ENCODE peak calls at places on chromosomes 3 and 15, in four cellular contexts. G is WTC11, H is A549, O is SK-N-SH. Y is an unnamed sample.
A peak's percentile ranks its signal among the peaks of the same experiment; 100 is the strongest.

GRCh38 chr15:43800286-43801136 is at the start of gene HYPK:
- DNase-seq in H (peak; percentile 79), O (peak; percentile 91), G (peak; percentile 89), Y (peak; percentile 87)

GRCh38 chr15:71051539-71051938 is 63.7 kb upstream of the THSD4 start:
- DNase-seq in H (no peak), O (no peak), G (no peak), Y (no peak)

GRCh38 chr3:133966954-133967353 is 62.8 kb downstream of the SLCO2A1 start:
- DNase-seq in G (no peak), H (no peak), O (no peak), Y (no peak)

GRCh38 chr3:50570508-50571279 is 1.4 kb downstream of the HEMK1 start:
- DNase-seq in G (no peak), O (no peak), H (no peak), Y (no peak)

GRCh38 chr3:111903067-111903511 is 44.0 kb downstream of the PHLDB2 start:
- DNase-seq in H (peak; percentile 82), O (no peak), G (no peak), Y (no peak)

GRCh38 chr15:98800437-98801233 is 152.3 kb downstream of the IGF1R start:
- DNase-seq in G (peak; percentile 55), O (peak; percentile 44), H (peak; percentile 81), Y (peak; percentile 89)

GRCh38 chr3:129003578-129004112 is 2.5 kb downstream of the EFCC1 start:
- DNase-seq in G (peak; percentile 54), O (peak; percentile 80), H (peak; percentile 40), Y (no peak)

GRCh38 chr15:64712353-64712752 is 63.0 kb downstream of the RBPMS2 start:
- DNase-seq in O (no peak), G (no peak), H (no peak), Y (no peak)

GRCh38 chr3:123799544-123800351 is 84.4 kb downstream of the MYLK start:
- DNase-seq in G (no peak), O (no peak), H (peak; percentile 18), Y (no peak)

GRCh38 chr15:64686130-64686735 is 89.2 kb downstream of the RBPMS2 start:
- DNase-seq in G (no peak), O (peak; percentile 65), H (peak; percentile 67), Y (peak; percentile 60)

GRCh38 chr15:70415330-70415884 is 317.7 kb upstream of the TLE3 start:
- DNase-seq in O (no peak), H (no peak), G (no peak), Y (no peak)

GRCh38 chr15:62287066-62287857 is 122.2 kb upstream of the C2CD4B start:
- DNase-seq in H (no peak), G (no peak), O (no peak), Y (no peak)

GRCh38 chr15:85482896-85483295 is 102.5 kb downstream of the AKAP13 start:
- DNase-seq in H (peak; percentile 53), G (no peak), O (no peak), Y (peak; percentile 58)

GRCh38 chr3:14633819-14634424 is 17.6 kb upstream of the CCDC174 start:
- DNase-seq in O (peak; percentile 59), G (peak; percentile 64), H (peak; percentile 83), Y (peak; percentile 87)

GRCh38 chr3:65576942-65577341 is 461.8 kb downstream of the MAGI1 start:
- DNase-seq in G (no peak), O (no peak), H (no peak), Y (no peak)

GRCh38 chr15:31325432-31325975 is 1.1 kb upstream of the KLF13 start:
- DNase-seq in H (no peak), G (peak; percentile 47), O (peak; percentile 82), Y (peak; percentile 81)

GRCh38 chr3:96836153-96836915 is 21.9 kb downstream of the EPHA6 start:
- DNase-seq in O (no peak), H (no peak), G (no peak), Y (no peak)

GRCh38 chr3:196983186-196983585 is 14.6 kb upstream of the PIGZ start:
- DNase-seq in O (no peak), H (no peak), G (no peak), Y (no peak)

GRCh38 chr3:196988241-196989029 is 19.8 kb upstream of the PIGZ start:
- DNase-seq in H (peak; percentile 44), G (peak; percentile 59), O (peak; percentile 58), Y (no peak)

GRCh38 chr3:196987022-196987421 is 18.4 kb upstream of the PIGZ start:
- DNase-seq in H (no peak), G (no peak), O (no peak), Y (no peak)

GRCh38 chr3:196985954-196986885 is 17.6 kb upstream of the PIGZ start:
- DNase-seq in G (no peak), O (no peak), H (no peak), Y (no peak)

GRCh38 chr3:196985298-196985697 is 16.7 kb upstream of the PIGZ start:
- DNase-seq in O (no peak), H (no peak), G (no peak), Y (no peak)
- TF ChIP-seq MAX in O (no peak), H (no peak), G (no peak), Y (no peak)

DNA sequence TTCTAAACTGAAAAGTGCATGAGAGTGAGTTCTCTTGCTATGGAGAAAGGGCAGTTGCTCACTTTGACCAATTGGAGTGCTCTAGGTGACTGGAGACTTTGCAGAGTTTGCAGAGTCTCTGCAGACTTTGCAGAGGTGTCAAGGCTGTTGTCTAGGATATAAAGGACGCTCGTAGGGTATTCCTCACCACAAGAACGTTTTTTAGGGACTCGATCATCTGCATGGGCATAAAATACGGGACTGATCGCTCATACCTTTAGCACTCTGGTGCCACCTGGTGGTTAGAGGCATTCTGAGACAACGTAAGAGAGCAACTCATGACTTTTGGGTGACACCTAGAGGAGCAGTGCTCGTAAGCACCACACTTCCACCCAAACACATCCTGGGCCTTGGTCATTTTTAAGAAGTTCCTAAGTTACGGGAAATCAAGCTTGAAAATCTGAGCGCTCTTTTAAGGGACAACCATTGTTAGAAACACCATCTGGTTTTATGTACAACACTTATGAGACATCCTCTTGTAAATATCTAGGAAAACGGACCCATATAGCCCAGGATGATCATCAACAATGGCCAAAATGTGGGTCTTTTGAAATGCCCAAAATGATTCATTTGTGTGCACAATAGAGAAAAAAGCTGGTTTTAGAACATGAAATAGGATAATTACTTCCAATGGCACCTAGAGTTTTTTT is 51.6 kb upstream of the XCR1 start:
- DNase-seq in G (peak; percentile 94), O (peak; percentile 64), H (peak; percentile 84), Y (peak; percentile 93)
- TF ChIP-seq CTCF in G (peak; percentile 68), O (peak; percentile 100), H (peak; percentile 100), Y (peak; percentile 97)

DNA sequence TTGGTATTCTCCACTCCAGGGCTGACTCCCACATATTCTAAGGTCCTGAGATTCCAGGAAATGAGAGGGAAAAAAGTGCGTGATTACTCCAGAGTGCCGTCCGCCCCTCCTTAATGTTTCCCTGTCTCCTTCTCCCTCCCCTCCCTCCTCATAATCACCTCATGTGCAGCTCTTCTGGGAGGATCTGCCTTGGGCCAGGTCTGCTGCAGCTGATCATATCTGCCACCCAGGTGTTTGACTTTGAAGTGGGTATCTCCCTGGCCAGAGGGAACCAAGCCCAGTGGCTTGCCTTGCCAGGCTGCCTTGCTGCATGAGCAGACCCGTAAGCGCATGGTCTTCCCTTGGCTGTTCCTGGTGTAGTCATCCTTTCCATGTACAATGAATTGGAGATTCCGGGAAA is 28.1 kb upstream of the LRTM1 start:
- DNase-seq in H (no peak), O (no peak), G (no peak), Y (no peak)
- TF ChIP-seq MAX in H (no peak), O (no peak), G (no peak), Y (no peak)

DNA sequence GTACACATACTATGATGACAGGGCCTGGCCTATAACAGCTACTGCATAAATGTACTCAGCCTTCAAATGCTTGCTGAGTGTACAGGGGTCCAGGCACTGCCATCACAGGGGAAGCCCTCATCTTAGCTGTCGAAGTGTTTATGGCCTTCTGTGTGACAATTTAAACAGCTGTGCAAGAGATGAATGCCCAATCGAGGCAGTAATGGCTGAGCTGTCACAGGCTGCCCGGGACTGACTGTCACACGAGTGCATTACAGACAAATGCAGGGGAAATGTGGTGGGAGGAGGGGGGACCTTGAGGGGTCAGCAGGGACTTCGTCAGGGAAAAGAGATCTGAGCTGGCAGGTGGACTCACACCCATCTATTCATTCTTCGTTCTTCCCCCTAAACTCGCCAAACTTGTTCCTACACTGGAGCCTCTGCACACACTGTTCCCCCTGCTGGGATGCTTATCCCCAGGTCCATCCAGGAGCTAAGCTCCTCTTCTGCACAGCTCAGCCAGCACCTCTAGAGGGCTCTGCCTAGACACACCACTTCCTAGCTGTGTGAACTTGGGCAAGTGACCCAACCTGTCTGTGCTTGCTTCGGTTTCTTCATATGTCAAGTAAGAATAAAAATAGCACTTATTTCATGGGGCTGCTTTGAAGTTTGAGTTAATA is 156.2 kb upstream of the IQSEC1 start:
- DNase-seq in G (peak; percentile 65), H (peak; percentile 53), O (peak; percentile 71), Y (peak; percentile 65)
- TF ChIP-seq CTCF in G (peak; percentile 20), H (peak; percentile 40), O (peak; percentile 36), Y (peak; percentile 66)

DNA sequence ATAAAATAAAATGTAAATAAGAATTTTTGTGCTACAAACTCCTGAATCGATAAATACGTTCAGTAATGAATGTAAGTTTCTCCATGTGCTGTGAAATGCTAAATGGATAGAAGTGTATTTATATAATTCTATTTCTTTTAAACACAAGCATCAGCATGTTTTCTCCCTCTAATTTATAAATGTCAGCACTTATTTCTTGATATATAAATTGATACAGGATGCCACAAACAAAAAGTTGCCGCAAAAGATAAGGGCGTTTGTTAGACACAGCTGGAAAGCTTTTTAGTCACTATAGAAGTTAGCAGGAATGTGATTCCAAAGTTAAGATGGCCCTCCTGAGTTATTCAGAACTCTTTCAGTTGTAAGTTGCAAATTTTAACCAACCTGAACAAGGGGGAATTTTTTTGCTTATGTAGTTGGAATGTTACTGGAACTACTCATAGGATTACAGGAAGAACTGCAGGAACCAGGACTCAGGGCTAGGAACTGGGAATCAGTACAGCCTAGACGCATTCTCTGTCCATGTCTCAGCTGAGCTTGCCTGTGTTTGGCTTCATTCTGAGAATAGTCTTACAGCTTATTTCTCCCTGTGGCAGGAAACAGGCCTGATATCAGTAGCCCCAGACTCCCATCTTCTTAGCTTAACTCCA is 166.3 kb downstream of the VGLL4 start:
- DNase-seq in H (peak; percentile 12), O (no peak), G (no peak), Y (no peak)
- TF ChIP-seq MAX in H (no peak), O (no peak), G (no peak), Y (no peak)

GRCh38 chr3:88988906-88989305 is 118.5 kb upstream of the EPHA3 start:
- DNase-seq in G (no peak), H (no peak), O (no peak), Y (no peak)
- TF ChIP-seq CTCF in G (no peak), H (no peak), O (no peak), Y (no peak)

GRCh38 chr15:77749236-77749997 is 116.7 kb upstream of the LINGO1 start:
- DNase-seq in H (no peak), G (peak; percentile 36), O (no peak), Y (peak; percentile 21)
- TF ChIP-seq MAX in H (no peak), G (no peak), O (no peak), Y (no peak)

Y was measured in NB4.